ENCODE peak calls at places on chromosome 16, in four cellular contexts. One of them, this sample, is unnamed.

GRCh38 chr16:74807052-74807646 is 32.5 kb upstream of the FA2H start:
- DNase-seq in ovary: no peak
- DNase-seq in AG10803: no peak
- DNase-seq in kidney epithelial cell: no peak
- DNase-seq in this sample: no peak

GRCh38 chr16:54050281-54051210 is 236.0 kb downstream of the IRX3 start:
- DNase-seq in ovary: no peak
- DNase-seq in AG10803: no peak
- DNase-seq in kidney epithelial cell: no peak
- DNase-seq in this sample: peak

GRCh38 chr16:56999409-57000270 is 10.3 kb downstream of the NLRC5 start:
- DNase-seq in ovary: no peak
- DNase-seq in AG10803: no peak
- DNase-seq in kidney epithelial cell: no peak
- DNase-seq in this sample: no peak

GRCh38 chr16:27083861-27084261 is 17.1 kb downstream of the C16orf82 start:
- DNase-seq in ovary: no peak
- DNase-seq in AG10803: no peak
- DNase-seq in kidney epithelial cell: no peak
- DNase-seq in this sample: peak

GRCh38 chr16:65600629-65601028 is 478.8 kb upstream of the CDH11 start:
- DNase-seq in ovary: no peak
- DNase-seq in AG10803: peak
- DNase-seq in kidney epithelial cell: no peak
- DNase-seq in this sample: peak

GRCh38 chr16:23640669-23640958 is 496 bp downstream of the PALB2 start:
- DNase-seq in ovary: no peak
- DNase-seq in AG10803: peak
- DNase-seq in kidney epithelial cell: no peak
- DNase-seq in this sample: peak

GRCh38 chr16:57984443-57985203 is 13.7 kb upstream of the CNGB1 start:
- DNase-seq in ovary: peak
- DNase-seq in AG10803: peak
- DNase-seq in kidney epithelial cell: peak
- DNase-seq in this sample: peak

GRCh38 chr16:11726008-11726407 is 16.6 kb downstream of the TXNDC11 start:
- DNase-seq in ovary: no peak
- DNase-seq in AG10803: no peak
- DNase-seq in kidney epithelial cell: no peak
- DNase-seq in this sample: no peak

GRCh38 chr16:46927273-46927672 is 43.1 kb downstream of the GPT2 start:
- DNase-seq in ovary: no peak
- DNase-seq in AG10803: no peak
- DNase-seq in kidney epithelial cell: no peak
- DNase-seq in this sample: no peak

GRCh38 chr16:24670623-24671454 is 58.6 kb upstream of the TNRC6A start:
- DNase-seq in ovary: peak
- DNase-seq in AG10803: peak
- DNase-seq in kidney epithelial cell: peak
- DNase-seq in this sample: peak

GRCh38 chr16:11229432-11229831 is 26.6 kb downstream of the SOCS1 start:
- DNase-seq in ovary: no peak
- DNase-seq in AG10803: no peak
- DNase-seq in kidney epithelial cell: no peak
- DNase-seq in this sample: no peak

GRCh38 chr16:59355704-59356103 is 621.6 kb upstream of the GOT2 start:
- DNase-seq in ovary: no peak
- DNase-seq in AG10803: no peak
- DNase-seq in kidney epithelial cell: no peak
- DNase-seq in this sample: no peak

GRCh38 chr16:30948956-30949654 is at the start of gene ORAI3:
- DNase-seq in ovary: peak
- DNase-seq in AG10803: peak
- DNase-seq in kidney epithelial cell: no peak
- DNase-seq in this sample: peak

GRCh38 chr16:19174478-19174877 is 6.4 kb downstream of the SYT17 start:
- DNase-seq in ovary: no peak
- DNase-seq in AG10803: no peak
- DNase-seq in kidney epithelial cell: no peak
- DNase-seq in this sample: no peak

GRCh38 chr16:68961778-68962402 is 118.6 kb downstream of the TANGO6 start:
- DNase-seq in ovary: no peak
- DNase-seq in AG10803: no peak
- DNase-seq in kidney epithelial cell: no peak
- DNase-seq in this sample: no peak

GRCh38 chr16:72467157-72467759 is 295.3 kb upstream of the PMFBP1 start:
- DNase-seq in ovary: no peak
- DNase-seq in AG10803: peak
- DNase-seq in kidney epithelial cell: peak
- DNase-seq in this sample: peak

GRCh38 chr16:70253291-70254094 is 1.8 kb upstream of the EXOSC6 start:
- DNase-seq in ovary: no peak
- DNase-seq in AG10803: peak
- DNase-seq in kidney epithelial cell: no peak
- DNase-seq in this sample: peak

GRCh38 chr16:65698943-65699342 is 577.1 kb upstream of the CDH11 start:
- DNase-seq in ovary: peak
- DNase-seq in AG10803: peak
- DNase-seq in kidney epithelial cell: no peak
- DNase-seq in this sample: peak

GRCh38 chr16:78571880-78572279 is 472.4 kb downstream of the WWOX start:
- DNase-seq in ovary: no peak
- DNase-seq in AG10803: peak
- DNase-seq in kidney epithelial cell: no peak
- DNase-seq in this sample: no peak

GRCh38 chr16:23608194-23608593 is 12.1 kb upstream of the NDUFAB1 start:
- DNase-seq in ovary: no peak
- DNase-seq in AG10803: no peak
- DNase-seq in kidney epithelial cell: no peak
- DNase-seq in this sample: peak

GRCh38 chr16:67021321-67021720 is 7.6 kb upstream of the CBFB start:
- DNase-seq in ovary: no peak
- DNase-seq in AG10803: no peak
- DNase-seq in kidney epithelial cell: no peak
- DNase-seq in this sample: no peak

GRCh38 chr16:24689128-24689527 is 40.3 kb upstream of the TNRC6A start:
- DNase-seq in ovary: no peak
- DNase-seq in AG10803: peak
- DNase-seq in kidney epithelial cell: no peak
- DNase-seq in this sample: peak

GRCh38 chr16:79601978-79602609 is 1.6 kb upstream of the MAF start:
- DNase-seq in ovary: peak
- DNase-seq in AG10803: peak
- DNase-seq in kidney epithelial cell: no peak
- DNase-seq in this sample: peak

GRCh38 chr16:35391328-35391727 is 1931.9 kb downstream of the TP53TG3F start:
- DNase-seq in ovary: no peak
- DNase-seq in AG10803: peak
- DNase-seq in kidney epithelial cell: no peak
- DNase-seq in this sample: peak

GRCh38 chr16:17460890-17461289 is 9.9 kb downstream of the XYLT1 start:
- DNase-seq in ovary: no peak
- DNase-seq in AG10803: peak
- DNase-seq in kidney epithelial cell: no peak
- DNase-seq in this sample: no peak

GRCh38 chr16:68115851-68116250 is 30.7 kb downstream of the NFATC3 start:
- DNase-seq in ovary: no peak
- DNase-seq in AG10803: no peak
- DNase-seq in kidney epithelial cell: no peak
- DNase-seq in this sample: no peak

GRCh38 chr16:24070851-24071250 is 185.3 kb upstream of the CACNG3 start:
- DNase-seq in ovary: no peak
- DNase-seq in AG10803: peak
- DNase-seq in kidney epithelial cell: no peak
- DNase-seq in this sample: peak

GRCh38 chr16:58264007-58264406 is 30.8 kb downstream of the PRSS54 start:
- DNase-seq in ovary: no peak
- DNase-seq in AG10803: no peak
- DNase-seq in kidney epithelial cell: no peak
- DNase-seq in this sample: no peak

GRCh38 chr16:526181-527014 is 1.1 kb upstream of the CAPN15 start:
- DNase-seq in ovary: peak
- DNase-seq in AG10803: peak
- DNase-seq in kidney epithelial cell: no peak
- DNase-seq in this sample: peak

GRCh38 chr16:9095998-9096397 is 4.6 kb downstream of the HAPSTR1 start:
- DNase-seq in ovary: no peak
- DNase-seq in AG10803: no peak
- DNase-seq in kidney epithelial cell: no peak
- DNase-seq in this sample: no peak

GRCh38 chr16:9092963-9093477 is 1.6 kb downstream of the HAPSTR1 start:
- DNase-seq in ovary: peak
- DNase-seq in AG10803: no peak
- DNase-seq in kidney epithelial cell: no peak
- DNase-seq in this sample: no peak

GRCh38 chr16:9096416-9096952 is 5.0 kb downstream of the HAPSTR1 start:
- DNase-seq in ovary: no peak
- DNase-seq in AG10803: no peak
- DNase-seq in kidney epithelial cell: no peak
- DNase-seq in this sample: no peak

GRCh38 chr16:9094008-9094846 is 2.8 kb downstream of the HAPSTR1 start:
- DNase-seq in ovary: no peak
- DNase-seq in AG10803: no peak
- DNase-seq in kidney epithelial cell: no peak
- DNase-seq in this sample: no peak

GRCh38 chr16:9095171-9095570 is 3.7 kb downstream of the HAPSTR1 start:
- DNase-seq in ovary: no peak
- DNase-seq in AG10803: no peak
- DNase-seq in kidney epithelial cell: no peak
- DNase-seq in this sample: no peak
- H3K4me3 ChIP-seq in ovary: no peak
- H3K4me3 ChIP-seq in AG10803: peak
- H3K4me3 ChIP-seq in kidney epithelial cell: peak
- H3K4me3 ChIP-seq in this sample: peak

GRCh38 chr16:85612191-85612800 is 826 bp upstream of the GSE1 start:
- DNase-seq in ovary: peak
- DNase-seq in AG10803: peak
- DNase-seq in kidney epithelial cell: peak
- DNase-seq in this sample: peak

GRCh38 chr16:85614338-85615013 is 1.4 kb downstream of the GSE1 start:
- DNase-seq in ovary: peak
- DNase-seq in AG10803: no peak
- DNase-seq in kidney epithelial cell: no peak
- DNase-seq in this sample: no peak

GRCh38 chr16:85613609-85614337 is 651 bp downstream of the GSE1 start:
- DNase-seq in ovary: peak
- DNase-seq in AG10803: no peak
- DNase-seq in kidney epithelial cell: no peak
- DNase-seq in this sample: no peak

GRCh38 chr16:85611455-85612190 is 1.5 kb upstream of the GSE1 start:
- DNase-seq in ovary: peak
- DNase-seq in AG10803: peak
- DNase-seq in kidney epithelial cell: no peak
- DNase-seq in this sample: peak

GRCh38 chr16:85612801-85613608 is at the start of gene GSE1:
- DNase-seq in ovary: peak
- DNase-seq in AG10803: peak
- DNase-seq in kidney epithelial cell: peak
- DNase-seq in this sample: peak
- TF ChIP-seq CTCF in ovary: no peak
- TF ChIP-seq CTCF in AG10803: no peak
- TF ChIP-seq CTCF in kidney epithelial cell: no peak
- TF ChIP-seq CTCF in this sample: no peak

DNA sequence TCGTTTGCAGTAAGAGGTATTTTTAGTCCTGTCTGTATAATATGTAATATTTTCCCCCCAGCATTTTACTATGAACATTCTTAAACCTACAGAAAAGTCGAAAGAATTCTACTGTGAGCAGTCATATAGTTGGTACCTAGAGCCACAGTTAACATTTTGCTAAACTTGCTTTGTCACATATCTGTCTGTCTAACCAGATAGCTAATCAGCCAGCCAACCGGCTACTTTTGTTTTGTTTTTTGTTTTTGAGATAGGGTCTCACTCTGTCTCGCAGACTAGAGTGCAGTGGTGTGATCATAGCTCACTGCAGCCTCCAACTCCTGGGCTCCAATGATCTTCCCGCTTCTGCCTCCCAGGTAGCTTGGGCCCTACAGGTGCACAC is 73.3 kb downstream of the ABCC1 start:
- DNase-seq in ovary: no peak
- DNase-seq in AG10803: no peak
- DNase-seq in kidney epithelial cell: no peak
- DNase-seq in this sample: no peak
- H3K4me3 ChIP-seq in ovary: no peak
- H3K4me3 ChIP-seq in AG10803: no peak
- H3K4me3 ChIP-seq in kidney epithelial cell: no peak
- H3K4me3 ChIP-seq in this sample: no peak

GRCh38 chr16:2468142-2468724 is 2.9 kb upstream of the NTN3 start:
- DNase-seq in ovary: no peak
- DNase-seq in AG10803: no peak
- DNase-seq in kidney epithelial cell: no peak
- DNase-seq in this sample: no peak

GRCh38 chr16:2466667-2467300 is 4.3 kb upstream of the NTN3 start:
- DNase-seq in ovary: no peak
- DNase-seq in AG10803: no peak
- DNase-seq in kidney epithelial cell: no peak
- DNase-seq in this sample: no peak

GRCh38 chr16:2464333-2464732 is 4.4 kb downstream of the TEDC2 start:
- DNase-seq in ovary: peak
- DNase-seq in AG10803: no peak
- DNase-seq in kidney epithelial cell: no peak
- DNase-seq in this sample: no peak

GRCh38 chr16:2467301-2468141 is 3.6 kb upstream of the NTN3 start:
- DNase-seq in ovary: peak
- DNase-seq in AG10803: peak
- DNase-seq in kidney epithelial cell: no peak
- DNase-seq in this sample: peak

GRCh38 chr16:2465653-2466415 is 5.3 kb upstream of the NTN3 start:
- DNase-seq in ovary: peak
- DNase-seq in AG10803: no peak
- DNase-seq in kidney epithelial cell: no peak
- DNase-seq in this sample: no peak
- TF ChIP-seq CTCF in ovary: no peak
- TF ChIP-seq CTCF in AG10803: peak
- TF ChIP-seq CTCF in kidney epithelial cell: no peak
- TF ChIP-seq CTCF in this sample: peak

DNA sequence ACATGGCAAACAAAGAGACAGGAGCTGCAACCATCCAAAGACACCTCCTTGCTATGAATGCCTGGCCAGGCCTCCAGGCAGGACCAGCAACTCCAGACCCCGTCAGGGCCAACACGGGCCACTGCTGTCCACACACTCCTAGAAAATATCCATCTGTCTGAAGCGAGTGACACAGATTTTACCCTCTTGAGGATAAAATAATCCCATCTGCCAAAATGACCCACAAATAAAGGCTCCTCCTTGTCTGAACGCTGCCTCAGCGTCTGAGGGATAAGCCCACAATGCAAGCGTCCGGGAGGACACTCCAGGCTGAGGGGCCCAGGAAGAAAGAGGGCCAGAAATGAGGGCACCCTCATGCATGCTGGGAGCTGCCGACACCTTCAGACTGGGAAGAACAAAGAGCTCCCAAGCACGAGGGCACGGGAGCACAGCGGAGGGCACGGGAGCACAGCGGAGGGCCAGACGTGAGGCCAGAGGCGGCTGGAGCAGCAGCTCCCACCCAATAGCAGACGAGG is 126.9 kb downstream of the ZNF778 start:
- DNase-seq in ovary: no peak
- DNase-seq in AG10803: no peak
- DNase-seq in kidney epithelial cell: no peak
- DNase-seq in this sample: no peak
- H3K4me3 ChIP-seq in ovary: no peak
- H3K4me3 ChIP-seq in AG10803: no peak
- H3K4me3 ChIP-seq in kidney epithelial cell: no peak
- H3K4me3 ChIP-seq in this sample: no peak

GRCh38 chr16:29784901-29785500 is 5.5 kb upstream of the KIF22 start:
- DNase-seq in ovary: peak
- DNase-seq in AG10803: peak
- DNase-seq in kidney epithelial cell: no peak
- DNase-seq in this sample: peak
- TF ChIP-seq CTCF in ovary: peak
- TF ChIP-seq CTCF in AG10803: peak
- TF ChIP-seq CTCF in kidney epithelial cell: peak
- TF ChIP-seq CTCF in this sample: peak

This sample was measured in choroid plexus epithelial cell.